ENCODE peak calls at places on chromosomes 12 and 14, in six cellular contexts. One of them, this sample, is unnamed.

GRCh38 chr12:132379996-132380395 is 50.6 kb upstream of the GALNT9 start:
- DNase-seq in endodermal cell: peak; percentile 43
- DNase-seq in endothelial cell: no peak
- DNase-seq in brain microvascular endothelial cell: no peak
- DNase-seq in neural crest cell: no peak
- DNase-seq in Peyer's patch: no peak
- DNase-seq in this sample: no peak

GRCh38 chr14:54538055-54538454 is 28.3 kb downstream of the CGRRF1 start:
- DNase-seq in Peyer's patch: no peak
- DNase-seq in endodermal cell: no peak
- DNase-seq in brain microvascular endothelial cell: no peak
- DNase-seq in neural crest cell: no peak
- DNase-seq in endothelial cell: no peak
- DNase-seq in this sample: no peak

GRCh38 chr14:106657460-106657859 is 1131.1 kb downstream of the TMEM121 start:
- DNase-seq in endodermal cell: no peak
- DNase-seq in endothelial cell: no peak
- DNase-seq in brain microvascular endothelial cell: no peak
- DNase-seq in Peyer's patch: peak; percentile 80
- DNase-seq in neural crest cell: no peak
- DNase-seq in this sample: no peak

GRCh38 chr12:52454411-52455201 is 2.7 kb upstream of the KRT6B start:
- DNase-seq in endothelial cell: no peak
- DNase-seq in Peyer's patch: no peak
- DNase-seq in endodermal cell: no peak
- DNase-seq in brain microvascular endothelial cell: no peak
- DNase-seq in neural crest cell: no peak
- DNase-seq in this sample: no peak

GRCh38 chr14:77980475-77981321 is 180.8 kb downstream of the ADCK1 start:
- DNase-seq in endothelial cell: peak; percentile 18
- DNase-seq in endodermal cell: peak; percentile 85
- DNase-seq in Peyer's patch: no peak
- DNase-seq in neural crest cell: peak; percentile 25
- DNase-seq in brain microvascular endothelial cell: no peak
- DNase-seq in this sample: no peak

GRCh38 chr12:113242018-113242418 is 20.8 kb downstream of the TPCN1 start:
- DNase-seq in neural crest cell: no peak
- DNase-seq in endodermal cell: no peak
- DNase-seq in endothelial cell: no peak
- DNase-seq in brain microvascular endothelial cell: peak; percentile 29
- DNase-seq in Peyer's patch: peak; percentile 54
- DNase-seq in this sample: no peak

GRCh38 chr12:67517181-67517887 is 131.2 kb upstream of the DYRK2 start:
- DNase-seq in endothelial cell: no peak
- DNase-seq in Peyer's patch: no peak
- DNase-seq in neural crest cell: no peak
- DNase-seq in endodermal cell: no peak
- DNase-seq in brain microvascular endothelial cell: no peak
- DNase-seq in this sample: no peak

GRCh38 chr14:99971087-99971928 is 93.9 kb upstream of the EVL start:
- DNase-seq in Peyer's patch: peak; percentile 89
- DNase-seq in endothelial cell: peak; percentile 86
- DNase-seq in endodermal cell: peak; percentile 95
- DNase-seq in brain microvascular endothelial cell: peak; percentile 69
- DNase-seq in neural crest cell: peak; percentile 85
- DNase-seq in this sample: peak; percentile 81

GRCh38 chr12:86914716-86915115 is 658.5 kb upstream of the MGAT4C start:
- DNase-seq in Peyer's patch: no peak
- DNase-seq in brain microvascular endothelial cell: peak; percentile 34
- DNase-seq in endothelial cell: peak; percentile 46
- DNase-seq in endodermal cell: peak; percentile 74
- DNase-seq in neural crest cell: peak; percentile 3
- DNase-seq in this sample: peak; percentile 85
- TF ChIP-seq CTCF in Peyer's patch: no peak
- TF ChIP-seq CTCF in brain microvascular endothelial cell: peak; percentile 72
- TF ChIP-seq CTCF in endothelial cell: peak; percentile 32
- TF ChIP-seq CTCF in endodermal cell: peak; percentile 83
- TF ChIP-seq CTCF in neural crest cell: peak; percentile 67
- TF ChIP-seq CTCF in this sample: peak; percentile 85

GRCh38 chr14:104137297-104138097 is 890 bp upstream of the KIF26A start:
- DNase-seq in brain microvascular endothelial cell: no peak
- DNase-seq in neural crest cell: peak; percentile 82
- DNase-seq in endothelial cell: peak; percentile 94
- DNase-seq in Peyer's patch: peak; percentile 73
- DNase-seq in endodermal cell: peak; percentile 95
- DNase-seq in this sample: peak; percentile 63
- TF ChIP-seq CTCF in brain microvascular endothelial cell: peak; percentile 52
- TF ChIP-seq CTCF in neural crest cell: peak; percentile 92
- TF ChIP-seq CTCF in endothelial cell: peak; percentile 96
- TF ChIP-seq CTCF in Peyer's patch: peak; percentile 91
- TF ChIP-seq CTCF in endodermal cell: peak; percentile 97
- TF ChIP-seq CTCF in this sample: peak; percentile 53

DNA sequence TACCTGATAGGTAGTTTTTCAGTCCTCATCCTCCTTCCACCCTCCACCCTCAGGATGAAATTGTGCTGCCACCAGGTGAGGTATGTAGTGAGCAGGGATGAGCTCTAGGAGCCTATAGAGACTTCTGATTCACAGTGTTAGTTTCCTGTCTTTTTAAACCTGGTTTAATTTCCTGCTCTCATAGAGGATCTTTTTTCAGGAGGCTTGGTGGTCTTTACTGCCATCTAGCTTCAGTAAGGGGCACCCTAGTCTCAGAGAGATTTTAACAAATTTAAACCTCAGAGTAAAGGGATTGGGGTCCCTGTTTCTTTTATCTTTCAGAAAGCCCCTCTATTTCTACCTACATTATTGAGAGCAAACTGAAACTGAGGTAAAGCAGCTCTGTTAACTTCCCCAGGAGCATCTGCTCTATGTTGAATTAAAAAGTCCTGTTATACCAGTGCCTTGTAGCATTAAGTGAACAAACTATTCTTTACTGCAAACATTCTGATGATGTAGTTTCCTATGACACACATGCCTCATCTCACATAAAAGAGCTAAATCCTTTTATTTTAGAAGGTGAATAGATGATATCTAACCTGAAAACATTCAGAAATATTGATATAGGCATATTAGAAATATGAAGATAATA is 172.2 kb upstream of the DDHD1 start:
- DNase-seq in neural crest cell: no peak
- DNase-seq in Peyer's patch: no peak
- DNase-seq in endodermal cell: no peak
- DNase-seq in endothelial cell: no peak
- DNase-seq in brain microvascular endothelial cell: no peak
- DNase-seq in this sample: peak; percentile 34
- TF ChIP-seq CTCF in neural crest cell: no peak
- TF ChIP-seq CTCF in Peyer's patch: no peak
- TF ChIP-seq CTCF in endodermal cell: peak; percentile 77
- TF ChIP-seq CTCF in endothelial cell: peak; percentile 25
- TF ChIP-seq CTCF in brain microvascular endothelial cell: peak; percentile 62
- TF ChIP-seq CTCF in this sample: peak; percentile 54

GRCh38 chr12:100163416-100164152 is 20.9 kb upstream of the BLTP3B start:
- DNase-seq in endodermal cell: peak; percentile 97
- DNase-seq in Peyer's patch: peak; percentile 85
- DNase-seq in brain microvascular endothelial cell: peak; percentile 9
- DNase-seq in neural crest cell: peak; percentile 71
- DNase-seq in endothelial cell: peak; percentile 75
- DNase-seq in this sample: peak; percentile 35
- TF ChIP-seq CTCF in endodermal cell: peak; percentile 51
- TF ChIP-seq CTCF in Peyer's patch: peak; percentile 38
- TF ChIP-seq CTCF in brain microvascular endothelial cell: no peak
- TF ChIP-seq CTCF in neural crest cell: peak; percentile 34
- TF ChIP-seq CTCF in endothelial cell: no peak
- TF ChIP-seq CTCF in this sample: peak; percentile 18

GRCh38 chr14:75088566-75089373 is 19.3 kb downstream of the ZC2HC1C start:
- DNase-seq in Peyer's patch: peak; percentile 71
- DNase-seq in endodermal cell: peak; percentile 83
- DNase-seq in brain microvascular endothelial cell: peak; percentile 50
- DNase-seq in endothelial cell: peak; percentile 62
- DNase-seq in neural crest cell: peak; percentile 61
- DNase-seq in this sample: peak; percentile 80
- TF ChIP-seq CTCF in Peyer's patch: peak; percentile 91
- TF ChIP-seq CTCF in endodermal cell: peak; percentile 90
- TF ChIP-seq CTCF in brain microvascular endothelial cell: peak; percentile 74
- TF ChIP-seq CTCF in endothelial cell: peak; percentile 69
- TF ChIP-seq CTCF in neural crest cell: peak; percentile 86
- TF ChIP-seq CTCF in this sample: peak; percentile 80

DNA sequence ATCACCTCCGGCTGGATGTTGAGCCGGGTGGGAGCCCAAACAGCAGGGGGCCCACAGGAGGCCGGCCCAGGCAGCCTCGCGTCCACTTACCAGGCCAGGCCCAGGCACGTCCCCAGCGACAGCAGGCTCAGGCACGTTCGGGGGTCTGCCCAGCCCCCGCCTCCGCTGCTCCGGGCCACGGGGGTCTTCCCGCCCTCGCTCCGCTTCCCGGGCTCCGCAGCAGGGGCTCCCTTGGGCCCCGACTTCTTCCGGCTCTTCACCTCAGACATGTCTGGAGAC is 216 bp downstream of the IKBIP start:
- DNase-seq in neural crest cell: no peak
- DNase-seq in endothelial cell: peak; percentile 69
- DNase-seq in endodermal cell: peak; percentile 93
- DNase-seq in Peyer's patch: peak; percentile 63
- DNase-seq in brain microvascular endothelial cell: no peak
- DNase-seq in this sample: no peak
- TF ChIP-seq CTCF in neural crest cell: no peak
- TF ChIP-seq CTCF in endothelial cell: no peak
- TF ChIP-seq CTCF in endodermal cell: peak; percentile 25
- TF ChIP-seq CTCF in Peyer's patch: no peak
- TF ChIP-seq CTCF in brain microvascular endothelial cell: no peak
- TF ChIP-seq CTCF in this sample: no peak

GRCh38 chr14:70354204-70354603 is 5.3 kb downstream of the COX16 start:
- DNase-seq in neural crest cell: no peak
- DNase-seq in endodermal cell: no peak
- DNase-seq in brain microvascular endothelial cell: no peak
- DNase-seq in Peyer's patch: no peak
- DNase-seq in endothelial cell: no peak
- DNase-seq in this sample: no peak

DNA sequence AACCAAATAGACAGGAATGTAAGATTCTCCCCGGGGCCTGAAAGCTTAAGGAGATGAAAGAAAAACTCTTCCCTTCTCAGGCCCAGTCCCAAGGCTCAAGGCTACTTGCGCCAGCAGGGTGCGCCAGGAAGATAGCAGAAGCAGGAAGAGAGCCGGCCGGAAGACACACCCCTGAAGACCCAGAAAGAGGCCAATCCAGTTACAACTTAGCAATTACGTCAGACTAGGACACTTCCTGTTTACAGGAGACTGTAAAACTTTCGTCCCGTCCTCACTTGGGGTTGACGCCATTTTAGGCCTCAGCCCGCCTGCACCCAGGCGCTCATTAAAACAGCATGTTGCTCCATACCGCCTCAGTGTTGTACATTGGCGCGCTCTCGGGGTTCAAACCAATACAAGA is 9.4 kb downstream of the COX16 start:
- DNase-seq in brain microvascular endothelial cell: no peak
- DNase-seq in endothelial cell: no peak
- DNase-seq in neural crest cell: no peak
- DNase-seq in endodermal cell: peak; percentile 80
- DNase-seq in Peyer's patch: no peak
- DNase-seq in this sample: no peak
- TF ChIP-seq CTCF in brain microvascular endothelial cell: no peak
- TF ChIP-seq CTCF in endothelial cell: no peak
- TF ChIP-seq CTCF in neural crest cell: no peak
- TF ChIP-seq CTCF in endodermal cell: peak; percentile 37
- TF ChIP-seq CTCF in Peyer's patch: no peak
- TF ChIP-seq CTCF in this sample: no peak

This sample was measured in choroid plexus epithelial cell.